ENCODE peak calls at places on chromosomes 1 and 21, in ten cellular contexts. W is dorsolateral prefrontal cortex, H is mucosa of descending colon, Q is testis, B is GM23338, X is AG04450, Y is kidney epithelial cell, P is heart right ventricle, S is epithelial cell of esophagus, O is fibroblast of mammary gland. T is an unnamed sample.

GRCh38 chr1:21257431-21258135 is 32.7 kb downstream of the ECE1 start:
- DNase-seq in B (no peak), X (no peak), Q (no peak), Y (no peak), O (no peak), W (no peak), P (no peak), S (peak), H (no peak), T (no peak)

GRCh38 chr1:229781453-229781852 is 155.4 kb downstream of the URB2 start:
- DNase-seq in Y (no peak), B (peak), X (no peak), O (no peak), P (peak), S (peak), H (peak), W (no peak), Q (no peak), T (no peak)

GRCh38 chr21:31181089-31181757 is 142.9 kb upstream of the KRTAP19-8 start:
- DNase-seq in Y (no peak), O (no peak), X (no peak), B (no peak), W (no peak), S (no peak), Q (no peak), P (no peak), H (no peak), T (no peak)

GRCh38 chr1:88956003-88956402 is 36.4 kb downstream of the KYAT3 start:
- DNase-seq in Q (no peak), Y (no peak), B (no peak), W (no peak), P (no peak), S (no peak), O (no peak), H (no peak), X (no peak), T (no peak)

GRCh38 chr1:76955652-76956051 is 88.4 kb downstream of the ST6GALNAC5 start:
- DNase-seq in Y (no peak), P (no peak), O (peak), X (no peak), Q (no peak), H (no peak), S (no peak), B (no peak), W (no peak), T (peak)

GRCh38 chr1:20485527-20486456 is at the start of gene CAMK2N1:
- DNase-seq in B (peak), P (peak), Q (peak), X (no peak), W (peak), Y (no peak), O (peak), S (peak), H (peak), T (no peak)

GRCh38 chr1:80498673-80499072 is 1302.1 kb upstream of the ADGRL2 start:
- DNase-seq in B (no peak), P (no peak), Y (no peak), S (no peak), O (no peak), Q (no peak), W (no peak), X (no peak), H (no peak), T (no peak)

GRCh38 chr1:20610950-20611349 is 22.1 kb downstream of the CDA start:
- DNase-seq in P (no peak), Y (no peak), O (no peak), S (no peak), X (no peak), B (no peak), H (no peak), W (no peak), Q (no peak), T (no peak)

GRCh38 chr1:51560034-51560433 is 41.0 kb upstream of the EPS15 start:
- DNase-seq in Q (peak), P (no peak), O (no peak), X (no peak), B (no peak), H (no peak), W (no peak), S (no peak), Y (no peak), T (no peak)

GRCh38 chr1:923131-923990 is at the start of gene SAMD11:
- DNase-seq in P (peak), Q (peak), O (peak), W (peak), H (peak), S (peak), Y (no peak), X (peak), B (peak), T (peak)

GRCh38 chr1:234997201-234998173 is 131.2 kb downstream of the TOMM20 start:
- DNase-seq in P (peak), H (peak), O (peak), B (no peak), W (peak), S (peak), X (peak), Q (peak), Y (peak), T (peak)

GRCh38 chr1:19879227-19879626 is 3.0 kb upstream of the OTUD3 start:
- DNase-seq in O (no peak), B (no peak), H (no peak), P (no peak), Y (no peak), X (no peak), W (no peak), Q (no peak), S (no peak), T (no peak)

GRCh38 chr1:187634940-187635339 is 806.2 kb downstream of the PLA2G4A start:
- DNase-seq in Y (no peak), H (no peak), B (no peak), S (no peak), X (no peak), Q (no peak), P (no peak), W (no peak), O (no peak), T (no peak)

GRCh38 chr1:58768971-58769808 is 14.7 kb downstream of the JUN start:
- DNase-seq in W (peak), Y (no peak), P (peak), X (no peak), B (peak), S (peak), O (peak), H (peak), Q (peak), T (no peak)

GRCh38 chr1:52234014-52234413 is 92.1 kb downstream of the ZFYVE9 start:
- DNase-seq in B (no peak), Y (no peak), X (no peak), S (no peak), W (no peak), O (no peak), Q (no peak), H (no peak), P (no peak), T (no peak)

GRCh38 chr1:245290836-245291235 is 136.1 kb downstream of the KIF26B start:
- DNase-seq in W (no peak), B (no peak), X (no peak), Y (no peak), H (no peak), S (no peak), Q (no peak), P (no peak), O (no peak), T (no peak)

GRCh38 chr1:198577444-198577843 is 37.0 kb upstream of the ATP6V1G3 start:
- DNase-seq in H (no peak), Y (no peak), S (peak), O (peak), X (peak), P (no peak), B (no peak), W (no peak), Q (no peak), T (peak)

GRCh38 chr1:55310517-55310927 is 95.4 kb upstream of the USP24 start:
- DNase-seq in Q (no peak), P (no peak), W (no peak), Y (peak), S (peak), X (peak), H (no peak), O (peak), B (no peak), T (peak)

GRCh38 chr1:237732657-237733056 is 158.1 kb downstream of the ZP4 start:
- DNase-seq in P (no peak), H (no peak), Q (no peak), Y (no peak), O (no peak), B (no peak), X (no peak), S (no peak), W (no peak), T (no peak)

GRCh38 chr1:47616036-47616435 is 178.2 kb downstream of the FOXD2 start:
- DNase-seq in B (no peak), Y (no peak), O (no peak), P (no peak), H (no peak), Q (no peak), X (no peak), W (no peak), S (no peak), T (no peak)

GRCh38 chr1:147509786-147510360 is 31.4 kb upstream of the BCL9 start:
- DNase-seq in O (no peak), W (no peak), Q (peak), S (no peak), P (no peak), Y (no peak), B (no peak), H (no peak), X (no peak), T (no peak)

GRCh38 chr1:160097911-160098851 is at the start of gene IGSF8:
- DNase-seq in S (peak), X (peak), B (peak), Q (peak), O (peak), Y (no peak), W (peak), H (peak), P (peak), T (no peak)

GRCh38 chr1:77802026-77802425 is 22.6 kb downstream of the MIGA1 start:
- DNase-seq in X (no peak), P (no peak), S (peak), W (no peak), B (no peak), O (no peak), Y (no peak), H (no peak), Q (no peak), T (no peak)

GRCh38 chr1:78070758-78071157 is 25.0 kb downstream of the GIPC2 start:
- DNase-seq in Y (peak), P (no peak), W (no peak), O (peak), Q (no peak), S (peak), X (peak), H (no peak), B (no peak), T (peak)

GRCh38 chr1:53410100-53410541 is 49.1 kb upstream of the DMRTB1 start:
- DNase-seq in Q (no peak), P (no peak), Y (no peak), H (no peak), S (peak), W (no peak), X (no peak), B (peak), O (peak), T (no peak)

GRCh38 chr1:225409051-225409450 is 18.8 kb downstream of the LBR start:
- DNase-seq in O (no peak), Q (no peak), X (no peak), B (no peak), S (no peak), H (no peak), W (no peak), P (no peak), Y (no peak), T (no peak)

GRCh38 chr1:228460830-228461229 is 26.4 kb upstream of the RNF187 start:
- DNase-seq in Y (no peak), O (no peak), S (no peak), B (no peak), X (no peak), Q (no peak), P (no peak), W (no peak), H (no peak), T (no peak)

GRCh38 chr1:91553196-91553595 is 52.5 kb downstream of the CDC7 start:
- DNase-seq in B (no peak), O (peak), Y (no peak), P (no peak), W (no peak), X (no peak), H (no peak), S (peak), Q (no peak), T (no peak)

GRCh38 chr1:161174911-161175310 is 2.4 kb downstream of the B4GALT3 start:
- DNase-seq in Y (no peak), P (no peak), O (no peak), W (no peak), H (peak), X (no peak), Q (no peak), S (no peak), B (no peak), T (no peak)
- H3K4me3 ChIP-seq in Y (no peak), P (no peak), O (no peak), W (no peak), H (no peak), X (no peak), Q (no peak), S (no peak), B (no peak), T (no peak)

GRCh38 chr1:11685210-11685752 is 4.3 kb upstream of the MAD2L2 start:
- DNase-seq in W (no peak), Q (no peak), Y (no peak), S (no peak), H (no peak), O (no peak), B (no peak), X (no peak), P (no peak), T (no peak)
- TF ChIP-seq CTCF in W (no peak), Q (no peak), Y (no peak), S (no peak), H (no peak), O (no peak), B (peak), X (no peak), P (no peak), T (no peak)

DNA sequence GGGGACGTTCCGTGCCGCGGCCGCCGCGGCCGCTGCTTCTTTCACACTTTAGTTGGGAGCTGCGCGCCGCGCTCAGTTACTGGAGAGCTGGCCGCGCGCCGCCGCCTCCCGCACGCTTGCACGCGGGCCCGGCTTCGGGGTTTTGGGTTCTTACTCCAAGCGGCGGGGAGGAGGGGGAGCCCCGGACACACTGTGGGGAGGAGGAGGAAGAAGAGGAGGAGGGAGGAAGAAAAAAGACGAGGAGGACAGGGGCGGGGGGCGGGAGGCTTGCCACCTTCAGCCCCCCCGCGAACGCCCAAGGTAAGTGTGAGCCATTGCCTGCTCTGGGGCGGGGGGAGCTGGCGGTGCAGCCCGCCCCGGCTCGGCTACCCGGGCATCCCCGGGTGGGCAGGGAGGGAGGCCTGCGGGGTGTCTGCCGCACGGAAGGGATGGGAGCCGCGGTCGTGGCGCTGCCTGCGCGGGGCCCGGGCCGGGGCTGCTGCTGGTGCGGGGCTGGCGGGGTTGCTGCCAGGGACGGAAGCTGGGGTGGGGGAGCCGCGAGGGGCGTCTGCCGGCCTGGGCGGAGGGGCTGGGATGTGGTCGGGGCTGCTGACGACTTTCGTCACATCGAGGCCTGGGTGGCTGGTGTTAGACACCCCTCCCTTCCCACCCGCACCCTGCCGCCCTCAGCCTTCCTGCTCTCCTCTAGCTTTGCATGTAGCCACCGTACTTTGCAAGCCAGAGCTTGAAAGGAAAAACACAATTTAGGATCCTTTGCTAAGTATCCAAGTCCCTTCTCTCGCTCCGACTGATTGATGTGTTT is 441 bp downstream of the C1orf21 start:
- DNase-seq in S (peak), O (peak), H (peak), P (peak), W (peak), Y (no peak), X (no peak), Q (peak), B (peak), T (no peak)
- H3K4me3 ChIP-seq in S (peak), O (peak), H (peak), P (peak), W (peak), Y (peak), X (peak), Q (peak), B (peak), T (peak)

GRCh38 chr1:25166847-25167246 is 65.5 kb downstream of the SYF2 start:
- DNase-seq in P (no peak), W (no peak), B (no peak), O (no peak), S (no peak), Q (no peak), H (no peak), X (no peak), Y (no peak), T (no peak)

GRCh38 chr1:25169610-25170009 is 62.7 kb downstream of the SYF2 start:
- DNase-seq in Q (no peak), P (no peak), B (no peak), H (no peak), S (no peak), X (no peak), Y (no peak), W (no peak), O (no peak), T (no peak)

GRCh38 chr1:25167269-25168192 is 64.8 kb downstream of the SYF2 start:
- DNase-seq in W (no peak), S (no peak), P (no peak), Q (no peak), X (no peak), H (peak), Y (no peak), O (no peak), B (no peak), T (no peak)

GRCh38 chr1:25169168-25169567 is 63.1 kb downstream of the SYF2 start:
- DNase-seq in Q (no peak), X (no peak), B (no peak), H (no peak), Y (no peak), P (no peak), W (no peak), S (no peak), O (no peak), T (no peak)

DNA sequence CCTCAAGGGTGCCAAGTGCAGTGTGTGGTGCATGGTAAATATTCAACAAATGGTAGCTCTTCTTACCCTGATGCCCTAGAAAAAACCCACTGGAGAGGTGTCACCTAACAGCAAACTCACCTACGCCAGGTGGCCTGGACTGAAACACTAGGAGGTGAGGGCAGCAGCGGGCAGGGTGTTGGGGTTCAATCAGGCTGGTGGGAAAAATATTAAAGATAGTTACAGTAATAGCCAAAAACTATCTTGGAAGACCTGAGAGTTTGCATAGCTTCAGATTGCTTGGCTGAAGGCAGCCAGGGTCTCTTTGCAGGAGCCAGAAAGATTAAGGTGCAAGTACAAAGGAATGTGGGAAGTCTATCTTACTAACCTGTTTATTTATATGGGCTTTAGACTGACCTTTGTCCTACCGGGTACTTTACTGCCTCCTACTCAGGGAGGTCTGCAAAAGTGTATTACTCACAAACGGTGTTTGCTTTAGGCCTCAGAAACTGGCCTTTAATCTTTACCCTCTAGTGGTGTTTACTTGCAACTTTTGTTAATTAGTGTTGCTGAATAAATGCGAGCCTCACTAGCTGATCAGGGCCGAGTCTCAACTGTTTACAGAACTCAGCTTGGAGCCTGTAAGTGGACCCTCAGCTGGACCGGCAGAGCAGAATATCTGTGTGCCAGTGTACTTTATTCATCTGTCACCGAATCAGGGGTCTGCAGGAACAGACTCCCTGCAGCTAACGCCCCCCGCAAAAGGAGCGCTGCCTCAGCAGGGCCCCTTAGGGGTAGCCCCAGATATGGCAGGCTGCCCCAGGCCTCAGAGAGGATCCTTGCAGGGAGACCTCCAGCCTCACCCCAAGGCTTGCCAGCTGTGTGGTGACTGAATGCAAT is 63.9 kb downstream of the SYF2 start:
- DNase-seq in B (peak), X (no peak), W (no peak), Q (no peak), H (peak), S (no peak), O (no peak), Y (no peak), P (no peak), T (no peak)
- TF ChIP-seq CTCF in B (peak), X (no peak), W (no peak), Q (no peak), H (no peak), S (no peak), O (no peak), Y (no peak), P (no peak), T (no peak)

T was measured in astrocyte of the cerebellum.